ENCODE peak calls at places on chromosomes 2 and 18, in four cellular contexts. K, F, P and U are unnamed samples.
A peak's percentile ranks its signal among the peaks of the same experiment; 100 is the strongest.

GRCh38 chr2:151852260-151853069 is 24.2 kb upstream of the ARL5A start:
- DNase-seq in K (no peak), P (no peak), F (no peak), U (no peak)

GRCh38 chr18:48947583-48947982 is 3.2 kb downstream of the SMAD7 start:
- DNase-seq in K (no peak), P (no peak), F (no peak), U (peak; percentile 50)

GRCh38 chr2:23524261-23524706 is 139.3 kb downstream of the KLHL29 start:
- DNase-seq in K (no peak), F (peak; percentile 62), P (no peak), U (peak; percentile 69)

GRCh38 chr2:7037340-7038333 is 120.4 kb downstream of the RNF144A start:
- DNase-seq in K (peak; percentile 41), F (peak; percentile 54), P (peak; percentile 16), U (peak; percentile 8)

GRCh38 chr2:134836986-134837385 is 1.4 kb upstream of the ACMSD start:
- DNase-seq in F (peak; percentile 91), P (no peak), K (no peak), U (peak; percentile 93)

GRCh38 chr18:74745658-74746403 is 148.2 kb downstream of the ZNF407 start:
- DNase-seq in F (peak; percentile 86), K (peak; percentile 89), P (no peak), U (peak; percentile 91)

GRCh38 chr2:217520361-217521010 is 482.3 kb downstream of the TNS1 start:
- DNase-seq in K (no peak), F (no peak), P (no peak), U (peak; percentile 77)

GRCh38 chr2:239596298-239596697 is 195.5 kb upstream of the HDAC4 start:
- DNase-seq in K (no peak), P (no peak), F (no peak), U (no peak)

GRCh38 chr2:192828947-192829346 is 634.2 kb upstream of the TMEFF2 start:
- DNase-seq in F (no peak), K (no peak), P (no peak), U (no peak)

GRCh38 chr2:119820275-119820674 is 60.6 kb downstream of the PTPN4 start:
- DNase-seq in K (no peak), P (no peak), F (peak; percentile 82), U (peak; percentile 85)

GRCh38 chr18:25042641-25043051 is 309.3 kb downstream of the ZNF521 start:
- DNase-seq in F (no peak), K (no peak), P (no peak), U (no peak)